ENCODE peak calls at places on chromosomes 2 and 18, in six cellular contexts. G is HepG2, I is HCT116, R is GM12878, J is K562, E is H1. F is an unnamed sample.

GRCh38 chr2:71042287-71042686 is 26.2 kb upstream of the NAGK start:
- DNase-seq in G (no peak), I (no peak), R (no peak), J (no peak), E (no peak), F (no peak)

GRCh38 chr2:27446057-27446456 is 3.9 kb downstream of the KRTCAP3 start:
- DNase-seq in G (peak; percentile 33), I (no peak), R (no peak), J (no peak), E (no peak), F (no peak)

GRCh38 chr2:10957396-10957795 is 45.7 kb downstream of the KCNF1 start:
- DNase-seq in G (no peak), I (no peak), R (no peak), J (no peak), E (no peak), F (no peak)

GRCh38 chr2:207338220-207338607 is 172.5 kb upstream of the KLF7 start:
- DNase-seq in G (no peak), I (no peak), R (no peak), J (no peak), E (no peak), F (no peak)

GRCh38 chr2:237669628-237670351 is 42.4 kb downstream of the LRRFIP1 start:
- DNase-seq in G (peak; percentile 85), I (no peak), R (peak; percentile 68), J (no peak), E (no peak), F (peak; percentile 48)

GRCh38 chr2:27756544-27757498 is 14.7 kb upstream of the MRPL33 start:
- DNase-seq in G (no peak), I (no peak), R (no peak), J (no peak), E (no peak), F (no peak)

GRCh38 chr2:239934571-239935171 is 90.5 kb downstream of the NDUFA10 start:
- DNase-seq in G (peak; percentile 74), I (peak; percentile 38), R (no peak), J (peak; percentile 55), E (peak; percentile 85), F (peak; percentile 78)

GRCh38 chr18:46343940-46344372 is 239.8 kb downstream of the HAUS1 start:
- DNase-seq in G (no peak), I (no peak), R (peak; percentile 40), J (peak; percentile 13), E (peak; percentile 61), F (no peak)

GRCh38 chr2:240586919-240587800 is 626 bp downstream of the CAPN10 start:
- DNase-seq in G (peak; percentile 58), I (no peak), R (no peak), J (peak; percentile 16), E (no peak), F (peak; percentile 65)

GRCh38 chr2:10810175-10811161 is 2.1 kb downstream of the PDIA6 start:
- DNase-seq in G (no peak), I (no peak), R (peak; percentile 36), J (no peak), E (no peak), F (peak; percentile 72)

GRCh38 chr2:216735086-216735485 is 39.7 kb upstream of the IGFBP5 start:
- DNase-seq in G (no peak), I (no peak), R (no peak), J (no peak), E (no peak), F (peak; percentile 70)

GRCh38 chr2:151766421-151767153 is 32.3 kb upstream of the NEB start:
- DNase-seq in G (no peak), I (no peak), R (no peak), J (peak; percentile 39), E (no peak), F (no peak)

GRCh38 chr2:101038455-101039255 is 36.6 kb downstream of the RPL31 start:
- DNase-seq in G (peak; percentile 45), I (peak; percentile 43), R (no peak), J (peak; percentile 29), E (peak; percentile 68), F (no peak)

GRCh38 chr2:67872481-67872880 is 190.3 kb downstream of the C1D start:
- DNase-seq in G (no peak), I (no peak), R (no peak), J (no peak), E (no peak), F (no peak)

GRCh38 chr2:1227289-1227900 is 185.9 kb upstream of the TPO start:
- DNase-seq in G (no peak), I (no peak), R (no peak), J (no peak), E (no peak), F (no peak)
- TF ChIP-seq SIN3A in G (no peak), I (no peak), R (no peak), J (no peak), E (no peak), F (no peak)

GRCh38 chr18:63319383-63320040 is at the start of gene BCL2:
- DNase-seq in G (no peak), I (no peak), R (no peak), J (no peak), E (peak; percentile 62), F (no peak)

GRCh38 chr18:63316612-63317555 is 2.7 kb downstream of the BCL2 start:
- DNase-seq in G (no peak), I (no peak), R (no peak), J (no peak), E (no peak), F (no peak)

GRCh38 chr18:63318882-63319382 is 637 bp downstream of the BCL2 start:
- DNase-seq in G (no peak), I (no peak), R (no peak), J (no peak), E (no peak), F (no peak)

GRCh38 chr18:63317556-63317946 is 2.0 kb downstream of the BCL2 start:
- DNase-seq in G (no peak), I (no peak), R (no peak), J (no peak), E (no peak), F (no peak)

GRCh38 chr18:63317982-63318881 is 1.3 kb downstream of the BCL2 start:
- DNase-seq in G (no peak), I (no peak), R (no peak), J (no peak), E (peak; percentile 88), F (peak; percentile 79)
- TF ChIP-seq RAD21 in G (no peak), I (no peak), R (peak; percentile 99), J (no peak), E (peak; percentile 84), F (peak; percentile 76)

DNA sequence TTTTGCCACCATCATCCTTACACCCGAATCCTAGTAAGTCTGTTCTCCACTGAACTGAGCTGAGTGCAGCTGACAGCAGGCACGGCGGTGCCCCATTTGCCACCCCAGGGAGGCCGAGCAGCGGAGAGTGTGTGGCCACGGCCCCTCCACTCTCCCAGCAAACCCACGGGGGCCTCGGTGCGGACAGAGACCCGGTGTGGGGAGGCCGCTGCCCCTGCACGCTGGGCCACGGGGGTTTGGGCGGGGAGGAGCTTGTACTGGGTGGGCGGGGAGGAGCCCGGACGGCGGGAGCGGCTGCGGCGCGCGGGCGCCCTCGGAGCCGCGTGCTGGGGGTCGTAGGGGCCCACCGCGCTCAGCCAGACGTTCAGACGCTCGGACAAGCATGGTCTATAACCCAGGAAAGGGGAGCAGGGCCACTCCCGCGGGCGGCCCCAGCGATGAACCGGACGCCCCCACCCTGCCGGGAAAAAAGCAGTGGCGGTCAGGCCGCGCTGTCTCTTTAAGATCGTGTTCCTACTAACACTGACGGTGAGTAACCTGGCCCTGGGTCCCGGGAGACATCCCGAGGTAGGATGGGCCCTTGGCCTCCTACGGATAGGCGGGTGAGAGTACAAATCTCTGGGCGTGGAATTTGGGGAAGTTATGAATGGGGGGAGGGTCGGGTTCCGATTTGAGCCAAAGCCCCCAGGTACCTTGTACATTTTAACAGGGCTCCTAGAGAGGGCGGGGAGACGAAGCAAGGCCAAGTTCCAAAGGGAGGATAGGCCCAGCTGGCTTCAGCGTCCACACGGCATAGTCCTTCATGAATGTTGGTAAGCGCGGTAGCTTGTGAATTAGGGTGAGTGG is at the start of gene ITPRIPL1:
- DNase-seq in G (peak; percentile 26), I (no peak), R (no peak), J (peak; percentile 57), E (peak; percentile 77), F (peak; percentile 90)
- H3K9ac ChIP-seq in G (peak within 1 kb of the TSS; percentile 59), I (peak within 1 kb of the TSS; percentile 76), R (peak within 1 kb of the TSS; percentile 75), J (peak within 1 kb of the TSS; percentile 56), E (no peak within 1 kb of the TSS), F (peak within 1 kb of the TSS; percentile 61)

GRCh38 chr2:51995293-51995692 is 963.4 kb upstream of the NRXN1 start:
- DNase-seq in G (no peak), I (no peak), R (no peak), J (no peak), E (no peak), F (no peak)
- TF ChIP-seq SIN3A in G (no peak), I (no peak), R (no peak), J (no peak), E (no peak), F (no peak)

GRCh38 chr2:78293768-78294167 is 731.7 kb upstream of the REG3G start:
- DNase-seq in G (no peak), I (no peak), R (no peak), J (no peak), E (no peak), F (no peak)

DNA sequence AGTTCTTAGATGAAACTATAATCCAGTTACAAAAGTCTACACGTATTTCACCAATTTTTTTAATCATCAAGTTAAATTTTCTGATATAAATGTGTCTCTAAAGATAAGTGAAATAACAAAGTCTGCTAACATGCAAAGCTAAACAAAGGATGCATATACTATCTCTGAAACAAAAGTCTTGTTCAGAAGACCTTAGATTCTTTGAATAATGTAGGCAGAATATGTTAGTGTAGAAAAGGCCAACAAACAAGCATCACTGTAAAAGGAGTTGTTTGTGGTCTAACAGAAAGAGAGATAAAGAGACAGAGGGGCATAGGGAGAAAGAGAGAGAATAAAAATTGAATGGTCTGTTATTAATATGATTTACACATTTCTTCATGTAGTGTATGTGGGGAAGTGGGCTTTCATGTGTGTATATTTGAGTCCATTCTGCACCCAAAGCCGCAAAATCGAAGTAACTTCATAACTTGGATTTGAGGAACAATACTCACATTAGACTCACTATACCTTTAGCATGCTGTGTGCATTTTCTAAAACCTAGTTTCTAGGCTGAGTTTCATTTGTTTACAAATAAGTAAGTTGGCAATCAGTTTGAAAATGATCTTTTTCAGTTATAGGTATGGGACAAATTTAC is 734.8 kb upstream of the REG3G start:
- DNase-seq in G (no peak), I (no peak), R (no peak), J (no peak), E (no peak), F (no peak)
- TF ChIP-seq RAD21 in G (no peak), I (no peak), R (no peak), J (no peak), E (no peak), F (no peak)

GRCh38 chr2:12615509-12615908 is 101.2 kb upstream of the TRIB2 start:
- DNase-seq in G (no peak), I (no peak), R (no peak), J (no peak), E (no peak), F (no peak)
- H3K9ac ChIP-seq in G (no peak overlapping the region), I (no peak overlapping the region), R (no peak overlapping the region), J (no peak overlapping the region), E (no peak overlapping the region), F (no peak overlapping the region)

F was measured in SK-N-SH.